ENCODE peak calls at places on chromosomes 11 and 22, in seven cellular contexts. F, N, L, P, O, Y and Z are unnamed samples.
A peak's percentile ranks its signal among the peaks of the same experiment; 100 is the strongest.

GRCh38 chr11:69664901-69665300 is 10.3 kb downstream of the LTO1 start:
- DNase-seq in L (no peak), P (no peak), N (no peak), F (no peak), O (no peak), Y (no peak), Z (no peak)

GRCh38 chr22:46084943-46085830 is 65.1 kb upstream of the PPARA start:
- DNase-seq in F (no peak), Y (peak; percentile 92), N (no peak), P (no peak), L (peak; percentile 85), O (no peak), Z (no peak)

GRCh38 chr11:11808992-11809583 is 32.7 kb upstream of the USP47 start:
- DNase-seq in Y (no peak), L (no peak), P (no peak), F (no peak), N (no peak), O (no peak), Z (no peak)

GRCh38 chr22:39997939-39998726 is 3.4 kb downstream of the FAM83F start:
- DNase-seq in N (no peak), P (no peak), F (no peak), L (peak; percentile 51), Y (no peak), O (peak; percentile 71), Z (no peak)

GRCh38 chr22:36212896-36213295 is 11.3 kb upstream of the APOL4 start:
- DNase-seq in Y (no peak), F (no peak), O (no peak), N (no peak), P (no peak), L (no peak), Z (no peak)

GRCh38 chr11:36009469-36009868 is 65.6 kb downstream of the LDLRAD3 start:
- DNase-seq in P (no peak), N (no peak), L (no peak), F (no peak), Y (peak; percentile 73), O (no peak), Z (no peak)

GRCh38 chr11:866481-866880 is 23.8 kb downstream of the TSPAN4 start:
- DNase-seq in P (no peak), F (no peak), Y (no peak), L (no peak), N (no peak), O (no peak), Z (no peak)

GRCh38 chr22:37611202-37611601 is 2.6 kb downstream of the GGA1 start:
- DNase-seq in O (no peak), P (no peak), F (no peak), N (no peak), Y (no peak), L (no peak), Z (no peak)

GRCh38 chr11:44733877-44734276 is 7.1 kb downstream of the TSPAN18 start:
- DNase-seq in P (no peak), N (no peak), F (no peak), Y (no peak), O (no peak), L (no peak), Z (no peak)

GRCh38 chr11:129950319-129951034 is 52.2 kb downstream of the PRDM10 start:
- DNase-seq in Y (peak; percentile 75), N (no peak), O (no peak), L (no peak), F (no peak), P (no peak), Z (no peak)

GRCh38 chr11:127042445-127042844 is 41.9 kb upstream of the KIRREL3 start:
- DNase-seq in L (no peak), P (no peak), F (no peak), Y (no peak), O (no peak), N (no peak), Z (no peak)

GRCh38 chr11:117058761-117059233 is 39.4 kb downstream of the SIK3 start:
- DNase-seq in L (no peak), O (no peak), Y (peak; percentile 87), F (no peak), N (no peak), P (no peak), Z (no peak)

GRCh38 chr11:133134561-133135173 is 397.6 kb downstream of the OPCML start:
- DNase-seq in O (peak; percentile 63), F (no peak), L (peak; percentile 88), N (peak; percentile 67), P (peak; percentile 72), Y (no peak), Z (peak; percentile 11)

GRCh38 chr22:31625661-31626426 is 36.2 kb downstream of the PISD start:
- DNase-seq in P (no peak), Y (peak; percentile 43), O (no peak), F (peak; percentile 45), N (no peak), L (no peak), Z (no peak)

GRCh38 chr22:43402128-43402527 is 9.7 kb upstream of the MPPED1 start:
- DNase-seq in Y (no peak), N (no peak), F (no peak), O (no peak), L (no peak), P (no peak), Z (no peak)

GRCh38 chr11:64717268-64717578 is 5.8 kb downstream of the NRXN2 start:
- DNase-seq in F (no peak), Y (no peak), P (no peak), L (no peak), N (no peak), O (no peak), Z (no peak)

GRCh38 chr11:33941637-33942160 is 49.8 kb upstream of the LMO2 start:
- DNase-seq in P (no peak), Y (peak; percentile 78), F (no peak), O (no peak), N (no peak), L (no peak), Z (no peak)

GRCh38 chr11:88103337-88104206 is 71.7 kb downstream of the RAB38 start:
- DNase-seq in L (peak; percentile 87), Y (peak; percentile 40), P (peak; percentile 80), O (no peak), N (peak; percentile 41), F (no peak), Z (no peak)

GRCh38 chr11:115349427-115349826 is 154.8 kb downstream of the CADM1 start:
- DNase-seq in P (no peak), N (no peak), L (no peak), O (no peak), F (no peak), Y (no peak), Z (no peak)

GRCh38 chr11:126816655-126817054 is 183.9 kb downstream of the KIRREL3 start:
- DNase-seq in O (peak; percentile 87), Y (no peak), F (peak; percentile 46), N (no peak), L (peak; percentile 72), P (peak; percentile 20), Z (no peak)

GRCh38 chr22:44130076-44130711 is 50.5 kb upstream of the PARVG start:
- DNase-seq in L (no peak), Y (no peak), N (no peak), P (no peak), F (no peak), O (peak; percentile 75), Z (no peak)

GRCh38 chr22:36900225-36900624 is 13.2 kb upstream of the CSF2RB start:
- DNase-seq in N (no peak), Y (no peak), L (no peak), P (peak; percentile 54), O (no peak), F (no peak), Z (no peak)

GRCh38 chr22:49573109-49573765 is 254.4 kb downstream of the BRD1 start:
- DNase-seq in F (no peak), O (no peak), P (no peak), Y (no peak), N (no peak), L (no peak), Z (no peak)

GRCh38 chr11:111330234-111330893 is 32.0 kb downstream of the POU2AF3 start:
- DNase-seq in O (no peak), P (no peak), Y (no peak), N (no peak), F (no peak), L (no peak), Z (no peak)

GRCh38 chr11:36108812-36109498 is 165.1 kb downstream of the LDLRAD3 start:
- DNase-seq in Y (no peak), L (no peak), P (no peak), N (no peak), O (no peak), F (no peak), Z (no peak)

GRCh38 chr11:63903884-63904283 is 13.1 kb downstream of the RCOR2 start:
- DNase-seq in O (no peak), P (no peak), L (no peak), N (no peak), Y (no peak), F (no peak), Z (no peak)